ENCODE peak calls at places on chromosomes 6 and 20, in nine cellular contexts. G is A549, X is body of pancreas, O is transverse colon, V is Panc1, I is adrenal gland, S is fibroblast of lung, A is right lobe of liver, J is lung. H is an unnamed sample. For H3K4me1, the result is how much of the 10 kb centered on the place peaks cover.

GRCh38 chr20:17967595-17968365 is 814 bp downstream of the SNX5 start:
- DNase-seq in G (no peak), X (no peak), O (no peak), V (peak), I (peak), S (peak), A (no peak), J (no peak), H (peak)

GRCh38 chr6:99138445-99138844 is 190.7 kb upstream of the FBXL4 start:
- DNase-seq in G (no peak), X (no peak), O (no peak), V (no peak), I (no peak), S (no peak), A (no peak), J (no peak), H (no peak)

GRCh38 chr6:159168536-159169192 is 536 bp upstream of the FNDC1 start:
- DNase-seq in G (peak), X (peak), O (peak), V (no peak), I (peak), S (peak), A (peak), J (peak), H (peak)

GRCh38 chr6:14232889-14233288 is 115.3 kb downstream of the CD83 start:
- DNase-seq in G (no peak), X (no peak), O (no peak), V (no peak), I (no peak), S (no peak), A (no peak), J (no peak), H (no peak)

GRCh38 chr20:56359212-56360132 is 698 bp downstream of the FAM210B start:
- DNase-seq in G (peak), X (peak), O (peak), V (no peak), I (peak), S (peak), A (peak), J (peak), H (peak)

GRCh38 chr6:11810039-11810541 is 31.5 kb upstream of the ADTRP start:
- DNase-seq in G (peak), X (peak), O (peak), V (no peak), I (peak), S (peak), A (peak), J (peak), H (no peak)

GRCh38 chr6:122066200-122066599 is 333.3 kb upstream of the HSF2 start:
- DNase-seq in G (no peak), X (no peak), O (no peak), V (no peak), I (no peak), S (no peak), A (no peak), J (no peak), H (no peak)

GRCh38 chr6:158663465-158664167 is 13.8 kb downstream of the SYTL3 start:
- DNase-seq in G (no peak), X (peak), O (no peak), V (no peak), I (no peak), S (no peak), A (peak), J (no peak), H (no peak)

GRCh38 chr6:7188492-7188891 is 80.7 kb downstream of the RREB1 start:
- DNase-seq in G (no peak), X (no peak), O (no peak), V (no peak), I (no peak), S (no peak), A (no peak), J (no peak), H (no peak)

GRCh38 chr6:38055210-38055609 is 235.7 kb downstream of the ZFAND3 start:
- DNase-seq in G (no peak), X (no peak), O (no peak), V (no peak), I (no peak), S (no peak), A (no peak), J (no peak), H (no peak)

DNA sequence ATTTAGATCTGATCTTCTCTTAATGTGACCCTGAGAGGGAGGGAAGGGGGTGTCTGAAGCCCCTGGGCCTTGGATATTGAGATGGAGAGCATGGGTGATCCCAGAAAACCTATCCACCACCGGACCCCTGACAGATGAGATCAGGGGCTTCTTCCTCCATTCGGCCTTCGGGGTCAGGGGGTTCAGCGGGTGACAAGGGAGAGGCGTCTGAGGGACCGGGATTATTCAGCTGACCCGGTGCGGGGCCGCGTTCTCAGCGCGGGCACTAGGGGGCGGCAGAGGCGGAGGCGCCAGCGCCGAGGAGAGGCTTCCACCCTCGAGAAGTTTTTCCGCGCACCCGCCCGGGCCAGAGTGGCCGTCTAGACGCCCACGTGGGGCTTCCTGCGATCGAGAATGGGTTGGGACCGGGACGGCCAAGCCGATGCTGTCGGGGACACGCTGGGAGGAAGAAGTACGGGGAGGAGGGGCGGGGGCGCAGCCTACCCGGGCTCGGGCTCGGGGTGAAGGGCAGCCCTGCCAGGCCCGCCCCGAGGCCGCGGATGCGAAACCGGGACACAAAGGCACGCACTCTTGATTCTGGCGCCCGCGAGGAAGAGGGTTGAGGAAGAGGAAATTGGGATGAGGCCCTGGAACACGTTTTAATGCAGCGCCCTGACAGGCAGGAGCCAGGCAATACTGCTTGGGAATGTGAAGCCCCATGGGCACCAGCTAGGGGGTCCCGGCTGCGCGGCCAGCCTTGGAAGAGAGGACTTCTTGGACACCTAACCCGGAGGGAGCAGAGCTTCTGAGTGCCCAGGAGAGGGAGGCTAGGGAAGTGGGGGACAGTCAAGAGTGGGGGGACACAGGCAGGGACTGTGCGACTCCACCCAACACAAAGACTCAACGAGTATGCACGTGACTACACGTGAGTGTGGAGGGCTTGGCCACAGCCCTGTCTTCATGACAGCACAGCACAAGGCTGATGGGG is 30.6 kb downstream of the COL11A2 start:
- DNase-seq in G (peak), X (peak), O (peak), V (no peak), I (peak), S (peak), A (peak), J (peak), H (peak)
- H3K27ac ChIP-seq in G (peak), X (peak), O (peak), V (peak), I (no peak), S (peak), A (no peak), J (peak), H (no peak)

GRCh38 chr6:5433324-5433723 is 172.0 kb downstream of the FARS2 start:
- DNase-seq in G (no peak), X (no peak), O (no peak), V (no peak), I (no peak), S (no peak), A (no peak), J (no peak), H (no peak)
- H3K4me1 ChIP-seq in G (under half), X (under half), O (under half), V (under half), I (under half), S (under half), A (under half), J (under half), H (under half)

GRCh38 chr6:155274106-155274505 is 10.3 kb downstream of the CLDN20 start:
- DNase-seq in G (no peak), X (no peak), O (no peak), V (no peak), I (no peak), S (peak), A (no peak), J (no peak), H (no peak)
- H3K4me3 ChIP-seq in G (no peak), X (no peak), O (no peak), V (no peak), I (no peak), S (no peak), A (no peak), J (no peak), H (no peak)

GRCh38 chr20:35196313-35196712 is 24.4 kb downstream of the PROCR start:
- DNase-seq in G (no peak), X (no peak), O (no peak), V (no peak), I (no peak), S (peak), A (no peak), J (no peak), H (no peak)

GRCh38 chr20:35199696-35200095 is 26.8 kb upstream of the MMP24 start:
- DNase-seq in G (no peak), X (no peak), O (no peak), V (no peak), I (no peak), S (peak), A (no peak), J (no peak), H (no peak)

DNA sequence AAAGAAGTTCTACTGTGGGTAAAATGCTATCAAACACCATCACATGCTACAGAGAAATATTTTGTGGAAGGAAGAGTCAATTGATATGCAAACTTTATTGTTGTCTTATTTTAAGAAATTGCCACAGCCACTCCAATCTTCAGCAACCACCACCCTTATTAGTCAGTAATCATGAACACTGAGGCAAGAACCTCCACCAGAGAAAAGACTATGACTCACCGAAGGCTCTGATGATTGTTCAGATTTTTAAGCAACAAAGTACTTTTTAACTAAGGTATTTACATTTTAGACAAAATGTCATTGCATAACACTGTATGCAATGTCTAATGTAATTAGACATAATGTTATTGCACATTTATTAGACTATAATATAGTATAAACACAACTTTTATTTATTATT is 26.2 kb upstream of the MMP24 start:
- DNase-seq in G (no peak), X (no peak), O (no peak), V (no peak), I (no peak), S (peak), A (no peak), J (no peak), H (no peak)
- H3K27ac ChIP-seq in G (peak), X (no peak), O (no peak), V (no peak), I (no peak), S (no peak), A (no peak), J (no peak), H (peak)

DNA sequence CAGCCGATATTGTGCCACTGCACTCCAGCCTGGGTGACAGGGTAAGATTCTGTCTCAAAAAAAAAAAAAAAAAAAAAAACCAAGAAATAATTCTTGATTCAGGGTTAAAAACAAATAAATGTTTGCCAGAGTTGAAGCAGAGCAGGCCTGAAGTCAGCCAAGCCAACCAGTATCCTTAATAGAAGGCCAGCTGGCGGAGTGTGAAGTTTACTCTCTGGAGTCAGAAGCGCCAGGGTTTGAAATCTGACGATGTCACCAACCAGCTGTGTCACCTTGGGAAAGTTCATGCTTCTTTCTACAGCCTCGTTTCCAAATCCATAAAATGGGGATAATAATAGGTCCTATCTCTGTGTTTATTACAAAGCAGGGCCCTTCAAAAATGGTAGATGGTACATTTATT is 73.0 kb upstream of the ENPP5 start:
- DNase-seq in G (no peak), X (peak), O (no peak), V (no peak), I (no peak), S (no peak), A (no peak), J (no peak), H (no peak)
- H3K4me1 ChIP-seq in G (under half), X (under half), O (under half), V (under half), I (under half), S (under half), A (under half), J (under half), H (under half)

GRCh38 chr20:21516861-21517565 is 3.1 kb upstream of the NKX2-2 start:
- DNase-seq in G (no peak), X (no peak), O (no peak), V (no peak), I (no peak), S (no peak), A (peak), J (no peak), H (no peak)
- H3K4me3 ChIP-seq in G (no peak), X (no peak), O (no peak), V (no peak), I (no peak), S (no peak), A (no peak), J (no peak), H (no peak)

GRCh38 chr20:3760980-3761379 is 6.6 kb downstream of the ADISSP start:
- DNase-seq in G (no peak), X (no peak), O (no peak), V (no peak), I (no peak), S (no peak), A (no peak), J (no peak), H (no peak)
- H3K27ac ChIP-seq in G (no peak), X (no peak), O (peak), V (no peak), I (no peak), S (no peak), A (no peak), J (no peak), H (no peak)

DNA sequence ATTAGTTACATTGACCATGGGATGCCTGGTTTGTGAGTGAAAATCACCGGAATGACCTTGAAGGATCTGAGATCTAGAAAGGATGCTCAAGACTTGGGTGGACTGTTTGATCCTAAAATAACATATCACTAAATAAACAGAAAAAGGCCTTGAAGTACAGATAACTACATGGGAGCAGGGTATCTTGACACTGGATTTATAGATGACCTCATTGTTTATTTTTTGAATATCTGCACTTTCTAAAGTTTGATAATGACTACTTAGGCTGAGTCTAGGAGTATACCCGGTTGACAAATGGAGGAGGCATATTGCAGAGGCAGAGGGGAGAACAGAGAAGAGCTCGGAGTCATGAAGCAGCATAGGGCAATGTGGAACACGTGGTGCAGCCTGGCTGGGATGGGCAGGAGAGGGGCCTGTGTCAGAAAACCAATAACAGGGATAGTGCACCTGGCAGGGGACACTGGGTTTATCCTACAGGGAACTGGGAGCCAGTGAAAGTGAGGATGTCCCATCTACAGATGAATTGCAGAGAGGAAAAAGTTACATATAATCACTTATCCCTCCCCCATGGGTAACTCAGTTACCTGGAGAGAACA is 50.3 kb downstream of the PLAGL1 start:
- DNase-seq in G (no peak), X (no peak), O (no peak), V (no peak), I (no peak), S (no peak), A (no peak), J (no peak), H (no peak)
- H3K4me1 ChIP-seq in G (under half), X (under half), O (under half), V (under half), I (under half), S (under half), A (under half), J (under half), H (half or more)

GRCh38 chr20:63895202-63895885 is 418 bp downstream of the DNAJC5 start:
- DNase-seq in G (no peak), X (no peak), O (no peak), V (no peak), I (no peak), S (no peak), A (no peak), J (no peak), H (no peak)
- H3K4me3 ChIP-seq in G (peak), X (peak), O (peak), V (peak), I (peak), S (peak), A (peak), J (peak), H (peak)

DNA sequence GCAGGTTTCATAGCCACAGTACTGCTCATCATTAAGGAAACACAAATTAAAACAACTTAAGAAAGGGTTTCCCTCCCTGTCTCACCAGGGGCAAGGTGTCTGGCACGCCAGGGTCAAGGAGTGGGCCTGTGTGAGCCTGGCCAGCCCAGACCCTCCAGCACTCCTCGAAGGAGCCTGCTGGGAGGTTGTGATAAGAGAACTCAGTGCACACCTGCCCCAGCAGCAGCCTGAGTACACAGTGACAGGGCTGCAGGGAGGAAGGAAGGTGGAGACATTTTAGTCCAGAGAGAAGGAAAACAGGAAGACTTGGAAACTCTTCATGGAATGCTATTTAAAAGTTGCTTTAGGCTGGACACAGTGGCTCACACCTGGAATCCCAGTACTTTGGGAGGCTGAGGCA is 14.1 kb downstream of the NINL start:
- DNase-seq in G (no peak), X (no peak), O (no peak), V (no peak), I (no peak), S (no peak), A (no peak), J (no peak), H (no peak)
- H3K27ac ChIP-seq in G (no peak), X (no peak), O (no peak), V (no peak), I (no peak), S (no peak), A (no peak), J (no peak), H (no peak)